ENCODE peak calls at places on chromosomes 3 and 15, in six cellular contexts. A, Y, H, V, U and I are unnamed samples.

GRCh38 chr15:55937040-55937439 is 56.4 kb downstream of the NEDD4 start:
- DNase-seq in V (no peak), U (no peak), A (no peak), H (no peak), Y (no peak), I (no peak)

GRCh38 chr15:69854521-69855171 is 243.1 kb downstream of the TLE3 start:
- DNase-seq in Y (no peak), H (no peak), A (peak; percentile 33), U (no peak), V (no peak), I (no peak)

GRCh38 chr15:52050416-52050815 is 31.4 kb downstream of the MAPK6 start:
- DNase-seq in V (no peak), Y (peak; percentile 48), H (no peak), U (no peak), A (peak; percentile 75), I (no peak)

GRCh38 chr3:9231488-9231887 is 18.0 kb downstream of the SRGAP3 start:
- DNase-seq in U (no peak), H (no peak), A (no peak), V (no peak), Y (no peak), I (no peak)

GRCh38 chr3:181417748-181418147 is 294.0 kb upstream of the SOX2 start:
- DNase-seq in U (no peak), Y (peak; percentile 36), A (no peak), V (no peak), H (peak; percentile 20), I (no peak)

GRCh38 chr15:41501191-41501917 is 7.7 kb downstream of the ITPKA start:
- DNase-seq in V (peak; percentile 56), U (no peak), H (peak; percentile 23), Y (no peak), A (no peak), I (no peak)

GRCh38 chr3:119034256-119035013 is at the start of gene IGSF11:
- DNase-seq in A (peak; percentile 68), V (peak; percentile 80), U (peak; percentile 78), H (peak; percentile 75), Y (peak; percentile 56), I (peak; percentile 83)

GRCh38 chr15:65376767-65377104 is 1.1 kb downstream of the IGDCC3 start:
- DNase-seq in U (no peak), H (no peak), V (no peak), A (no peak), Y (no peak), I (no peak)

GRCh38 chr15:33152502-33153109 is 41.9 kb downstream of the FMN1 start:
- DNase-seq in Y (no peak), H (no peak), A (no peak), U (no peak), V (no peak), I (no peak)

GRCh38 chr3:12381199-12381598 is 92.3 kb downstream of the PPARG start:
- DNase-seq in U (no peak), Y (no peak), V (no peak), H (no peak), A (no peak), I (no peak)

GRCh38 chr3:151806838-151807237 is 7.1 kb upstream of the AADAC start:
- DNase-seq in H (no peak), U (no peak), V (no peak), Y (no peak), A (no peak), I (no peak)

GRCh38 chr3:129614927-129615363 is 8.5 kb upstream of the PLXND1 start:
- DNase-seq in H (no peak), U (no peak), Y (no peak), V (peak; percentile 75), A (no peak), I (no peak)

GRCh38 chr3:190458040-190458439 is 8.3 kb upstream of the TMEM207 start:
- DNase-seq in H (no peak), V (no peak), A (peak; percentile 36), Y (no peak), U (no peak), I (no peak)

GRCh38 chr3:177231237-177231636 is 34.0 kb upstream of the TBL1XR1 start:
- DNase-seq in Y (no peak), H (no peak), A (no peak), V (no peak), U (no peak), I (no peak)

GRCh38 chr3:135084404-135084803 is 289.3 kb downstream of the EPHB1 start:
- DNase-seq in U (no peak), V (no peak), Y (no peak), A (no peak), H (no peak), I (no peak)

GRCh38 chr15:67303490-67304363 is 49.1 kb downstream of the IQCH start:
- DNase-seq in Y (peak; percentile 55), V (no peak), A (peak; percentile 58), U (peak; percentile 18), H (no peak), I (no peak)

GRCh38 chr15:67927501-67928156 is 87.8 kb upstream of the RNU6-1 start:
- DNase-seq in U (peak; percentile 59), H (no peak), Y (peak; percentile 36), V (no peak), A (peak; percentile 28), I (peak; percentile 40)

GRCh38 chr15:77010312-77010686 is 15.4 kb downstream of the PSTPIP1 start:
- DNase-seq in Y (no peak), H (no peak), U (no peak), A (no peak), V (peak; percentile 33), I (no peak)

GRCh38 chr3:40016391-40016790 is 207.0 kb downstream of the MYRIP start:
- DNase-seq in Y (no peak), H (no peak), U (no peak), A (no peak), V (no peak), I (no peak)

GRCh38 chr3:106342386-106342785 is 473.6 kb upstream of the CBLB start:
- DNase-seq in H (no peak), U (no peak), V (no peak), A (no peak), Y (no peak), I (no peak)

GRCh38 chr3:143171141-143171651 is 51.6 kb downstream of the CHST2 start:
- DNase-seq in U (no peak), V (no peak), Y (no peak), H (no peak), A (no peak), I (no peak)

GRCh38 chr3:11290743-11291680 is 18.8 kb downstream of the ATG7 start:
- DNase-seq in U (no peak), Y (no peak), A (peak; percentile 38), V (no peak), H (no peak), I (no peak)

GRCh38 chr15:68411276-68411675 is 20.7 kb downstream of the ITGA11 start:
- DNase-seq in V (no peak), U (no peak), Y (no peak), H (no peak), A (no peak), I (peak; percentile 26)

GRCh38 chr3:194738254-194739093 is 52.8 kb downstream of the FAM43A start:
- DNase-seq in A (peak; percentile 85), U (peak; percentile 39), V (peak; percentile 76), H (no peak), Y (no peak), I (no peak)

GRCh38 chr3:13238687-13239466 is 165.6 kb upstream of the IQSEC1 start:
- DNase-seq in U (no peak), H (no peak), A (no peak), V (no peak), Y (no peak), I (no peak)

GRCh38 chr15:26981492-26981891 is 10.5 kb downstream of the GABRG3 start:
- DNase-seq in A (no peak), V (no peak), Y (no peak), U (no peak), H (no peak), I (no peak)

GRCh38 chr15:26985050-26985449 is 14.1 kb downstream of the GABRG3 start:
- DNase-seq in V (no peak), A (no peak), H (no peak), Y (no peak), U (no peak), I (no peak)

DNA sequence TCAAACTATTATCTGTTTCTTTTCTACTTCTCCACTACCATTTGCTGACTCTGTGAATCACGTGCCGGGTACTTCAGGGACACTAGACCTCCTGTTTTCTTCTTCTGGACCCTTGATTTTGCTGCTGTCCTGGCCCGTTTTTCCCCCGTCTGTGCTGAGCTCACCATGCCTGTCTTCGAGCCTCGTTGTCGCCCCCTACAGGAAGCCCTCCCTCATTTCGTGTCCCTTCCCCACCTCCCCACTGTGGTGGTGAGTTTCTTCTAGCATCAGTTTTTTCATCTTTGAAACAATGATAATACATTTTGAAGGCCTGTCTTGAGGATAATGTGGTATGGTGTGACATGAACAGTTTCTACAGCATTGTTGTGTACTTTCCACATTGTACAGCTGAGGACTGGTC is 12.8 kb downstream of the GABRG3 start:
- DNase-seq in A (no peak), U (no peak), H (no peak), Y (no peak), V (no peak), I (no peak)
- TF ChIP-seq CTCF in A (peak; percentile 30), U (no peak), H (peak; percentile 39), Y (no peak), V (no peak), I (peak; percentile 27)

GRCh38 chr15:83734487-83734886 is 80.6 kb downstream of the ADAMTSL3 start:
- DNase-seq in U (no peak), Y (peak; percentile 79), A (peak; percentile 89), V (no peak), H (peak; percentile 4), I (no peak)
- TF ChIP-seq CTCF in U (peak; percentile 14), Y (no peak), A (peak; percentile 40), V (peak; percentile 40), H (peak; percentile 36), I (no peak)

DNA sequence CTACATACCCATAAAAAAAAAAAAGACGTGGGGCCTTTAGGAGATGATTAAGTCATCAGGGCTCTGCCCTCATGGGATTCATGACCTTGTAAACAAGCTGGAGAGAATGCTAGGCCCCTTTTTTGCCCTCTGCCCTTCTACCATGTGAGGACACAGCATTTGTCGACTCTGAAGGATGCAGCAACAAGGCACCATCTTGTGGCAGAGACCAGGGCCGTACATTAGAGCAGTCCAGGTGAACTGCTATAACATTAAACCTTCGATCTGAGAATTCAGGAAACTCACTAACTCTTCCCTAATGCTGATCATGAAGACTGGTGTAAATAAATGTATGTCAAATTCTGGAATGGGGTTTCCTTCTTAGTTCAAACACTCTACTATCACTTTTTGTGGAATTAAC is 30.7 kb upstream of the SIAH2 start:
- DNase-seq in A (no peak), H (no peak), Y (no peak), V (no peak), U (no peak), I (no peak)
- TF ChIP-seq CTCF in A (no peak), H (no peak), Y (no peak), V (no peak), U (no peak), I (no peak)

GRCh38 chr15:35910227-35910626 is 364.3 kb upstream of the DPH6 start:
- DNase-seq in A (no peak), V (no peak), U (no peak), H (no peak), Y (no peak), I (no peak)

GRCh38 chr15:35914573-35914972 is 368.6 kb upstream of the DPH6 start:
- DNase-seq in U (no peak), Y (no peak), H (no peak), A (no peak), V (no peak), I (no peak)

GRCh38 chr15:35911052-35911780 is 365.3 kb upstream of the DPH6 start:
- DNase-seq in H (no peak), U (peak; percentile 29), A (no peak), Y (no peak), V (no peak), I (no peak)

GRCh38 chr15:35909414-35909813 is 363.4 kb upstream of the DPH6 start:
- DNase-seq in V (no peak), U (no peak), Y (no peak), H (no peak), A (peak; percentile 32), I (no peak)

GRCh38 chr15:35912196-35912595 is 366.2 kb upstream of the DPH6 start:
- DNase-seq in A (peak; percentile 50), Y (no peak), U (no peak), V (no peak), H (no peak), I (no peak)
- TF ChIP-seq CTCF in A (peak; percentile 57), Y (no peak), U (no peak), V (peak; percentile 54), H (no peak), I (no peak)